ENCODE peak calls at places on chromosomes 1 and 21, in ten cellular contexts. U is WTC11, T is A549, F is retinal pigment epithelial cell, W is astrocyte, R is Kasumi-1, H is substantia nigra, O is DMS 273 treated with DMSO at 0.1 percent for 48 hours, E is NCI-H2029, K is skeletal muscle cell. Q is an unnamed sample.

GRCh38 chr1:186487163-186487562 is 26.2 kb upstream of the PDC start:
- DNase-seq in U (no peak), T (no peak), F (no peak), W (no peak), R (no peak), H (no peak), O (no peak), E (no peak), K (peak), Q (no peak)

GRCh38 chr1:6440198-6441126 is 15.9 kb downstream of the ESPN start:
- DNase-seq in U (peak), T (peak), F (no peak), W (peak), R (no peak), H (no peak), O (no peak), E (no peak), K (no peak), Q (no peak)

GRCh38 chr1:14994841-14995437 is 158.6 kb upstream of the TMEM51 start:
- DNase-seq in U (no peak), T (no peak), F (no peak), W (no peak), R (no peak), H (peak), O (no peak), E (no peak), K (no peak), Q (no peak)

GRCh38 chr1:245270972-245271371 is 116.2 kb downstream of the KIF26B start:
- DNase-seq in U (no peak), T (no peak), F (no peak), W (no peak), R (no peak), H (no peak), O (no peak), E (no peak), K (no peak), Q (no peak)

GRCh38 chr1:1236945-1237873 is 5.2 kb downstream of the B3GALT6 start:
- DNase-seq in U (no peak), T (no peak), F (no peak), W (no peak), R (no peak), H (no peak), O (no peak), E (no peak), K (no peak), Q (no peak)

GRCh38 chr1:54579337-54579781 is 31.3 kb downstream of the ACOT11 start:
- DNase-seq in U (no peak), T (no peak), F (no peak), W (no peak), R (no peak), H (no peak), O (no peak), E (no peak), K (no peak), Q (no peak)

GRCh38 chr1:39808784-39809517 is 20.3 kb upstream of the BMP8B start:
- DNase-seq in U (no peak), T (no peak), F (no peak), W (no peak), R (no peak), H (no peak), O (no peak), E (no peak), K (no peak), Q (no peak)

GRCh38 chr21:45411810-45412206 is 6.8 kb downstream of the COL18A1 start:
- DNase-seq in U (no peak), T (no peak), F (no peak), W (no peak), R (no peak), H (no peak), O (no peak), E (no peak), K (no peak), Q (no peak)

GRCh38 chr1:8343464-8344001 is 25.6 kb downstream of the SLC45A1 start:
- DNase-seq in U (no peak), T (peak), F (peak), W (peak), R (no peak), H (no peak), O (no peak), E (no peak), K (peak), Q (peak)

GRCh38 chr1:214957330-214958137 is 125.0 kb upstream of the KCNK2 start:
- DNase-seq in U (no peak), T (peak), F (peak), W (peak), R (peak), H (no peak), O (peak), E (no peak), K (peak), Q (peak)

GRCh38 chr1:24266398-24266941 is 52.7 kb upstream of the GRHL3 start:
- DNase-seq in U (no peak), T (peak), F (peak), W (peak), R (no peak), H (no peak), O (no peak), E (no peak), K (peak), Q (peak)

GRCh38 chr1:63623952-63624351 is 30.7 kb downstream of the PGM1 start:
- DNase-seq in U (no peak), T (no peak), F (no peak), W (no peak), R (no peak), H (no peak), O (no peak), E (no peak), K (no peak), Q (no peak)

GRCh38 chr1:88509369-88509768 is 174.7 kb upstream of the PKN2 start:
- DNase-seq in U (no peak), T (no peak), F (no peak), W (no peak), R (no peak), H (no peak), O (no peak), E (no peak), K (peak), Q (no peak)

GRCh38 chr1:236753554-236753953 is 41.5 kb upstream of the MTR start:
- DNase-seq in U (peak), T (peak), F (no peak), W (no peak), R (peak), H (no peak), O (no peak), E (no peak), K (no peak), Q (no peak)

GRCh38 chr1:28243685-28244439 is 7.9 kb downstream of the ATP5IF1 start:
- DNase-seq in U (no peak), T (no peak), F (no peak), W (no peak), R (no peak), H (no peak), O (no peak), E (no peak), K (no peak), Q (no peak)

GRCh38 chr1:46400398-46400797 is 6.3 kb downstream of the FAAH start:
- DNase-seq in U (no peak), T (no peak), F (no peak), W (no peak), R (no peak), H (no peak), O (no peak), E (peak), K (no peak), Q (no peak)

GRCh38 chr1:35564037-35564883 is 6.7 kb downstream of the NCDN start:
- DNase-seq in U (peak), T (peak), F (no peak), W (peak), R (peak), H (peak), O (peak), E (peak), K (no peak), Q (no peak)

GRCh38 chr1:157882560-157882959 is 41.0 kb upstream of the CD5L start:
- DNase-seq in U (no peak), T (no peak), F (no peak), W (no peak), R (no peak), H (no peak), O (no peak), E (no peak), K (no peak), Q (no peak)

GRCh38 chr21:31326478-31327247 is 17.4 kb downstream of the TIAM1 start:
- DNase-seq in U (no peak), T (no peak), F (no peak), W (peak), R (peak), H (no peak), O (no peak), E (no peak), K (peak), Q (no peak)

GRCh38 chr1:168092566-168093355 is 44.0 kb downstream of the GPR161 start:
- DNase-seq in U (no peak), T (peak), F (no peak), W (no peak), R (no peak), H (no peak), O (no peak), E (no peak), K (no peak), Q (no peak)

GRCh38 chr1:30385246-30385940 is 338.0 kb downstream of the MATN1 start:
- DNase-seq in U (no peak), T (no peak), F (no peak), W (no peak), R (no peak), H (no peak), O (no peak), E (no peak), K (no peak), Q (no peak)

GRCh38 chr1:6906783-6907182 is 121.5 kb downstream of the CAMTA1 start:
- DNase-seq in U (peak), T (no peak), F (no peak), W (no peak), R (no peak), H (no peak), O (no peak), E (no peak), K (no peak), Q (no peak)

GRCh38 chr1:43650306-43650941 is 475 bp downstream of the KDM4A start:
- DNase-seq in U (peak), T (peak), F (peak), W (peak), R (peak), H (peak), O (peak), E (peak), K (peak), Q (peak)

GRCh38 chr1:67250051-67250653 is 57.5 kb upstream of the IL12RB2 start:
- DNase-seq in U (no peak), T (peak), F (no peak), W (no peak), R (no peak), H (no peak), O (no peak), E (no peak), K (no peak), Q (no peak)

GRCh38 chr1:245791410-245792312 is 636.9 kb downstream of the KIF26B start:
- DNase-seq in U (no peak), T (no peak), F (no peak), W (no peak), R (no peak), H (no peak), O (no peak), E (no peak), K (no peak), Q (no peak)

GRCh38 chr21:36456714-36457399 is 23.1 kb downstream of the CLDN14 start:
- DNase-seq in U (no peak), T (no peak), F (no peak), W (no peak), R (no peak), H (no peak), O (no peak), E (peak), K (no peak), Q (no peak)

GRCh38 chr1:4928186-4928585 is 273.8 kb downstream of the AJAP1 start:
- DNase-seq in U (no peak), T (no peak), F (no peak), W (no peak), R (no peak), H (no peak), O (no peak), E (no peak), K (no peak), Q (no peak)

GRCh38 chr1:169044296-169044695 is 62.2 kb upstream of the ATP1B1 start:
- DNase-seq in U (no peak), T (no peak), F (no peak), W (no peak), R (peak), H (no peak), O (no peak), E (no peak), K (no peak), Q (no peak)

GRCh38 chr1:182616130-182617074 is 12.2 kb upstream of the RGS16 start:
- DNase-seq in U (peak), T (no peak), F (peak), W (peak), R (peak), H (peak), O (peak), E (peak), K (no peak), Q (no peak)

GRCh38 chr1:102190429-102190828 is 193.7 kb upstream of the OLFM3 start:
- DNase-seq in U (no peak), T (no peak), F (no peak), W (no peak), R (no peak), H (no peak), O (no peak), E (no peak), K (no peak), Q (no peak)

GRCh38 chr1:66246371-66247262 is 287.3 kb upstream of the SGIP1 start:
- DNase-seq in U (no peak), T (no peak), F (no peak), W (no peak), R (no peak), H (no peak), O (no peak), E (no peak), K (no peak), Q (no peak)

GRCh38 chr1:90335566-90335965 is 340.7 kb downstream of the ZNF326 start:
- DNase-seq in U (no peak), T (no peak), F (peak), W (peak), R (no peak), H (no peak), O (no peak), E (no peak), K (no peak), Q (no peak)

GRCh38 chr1:16175610-16176553 is 20.0 kb upstream of the EPHA2 start:
- DNase-seq in U (no peak), T (peak), F (no peak), W (peak), R (no peak), H (peak), O (no peak), E (peak), K (no peak), Q (peak)

Q was measured in AG04450.